ENCODE peak calls at places on chromosomes 1 and 21, in nine cellular contexts. J is esophagus squamous epithelium, N is transverse colon, W is A549, E is heart right ventricle, F is stomach, H is astrocyte of the spinal cord, I is lung, S is fibroblast of the aortic adventitia. Y is an unnamed sample.

GRCh38 chr1:235650341-235651169 is 971 bp upstream of the GNG4 start:
- DNase-seq in E (no peak), S (peak; percentile 3), N (peak; percentile 57), J (no peak), F (no peak), I (no peak), H (peak; percentile 3), W (peak; percentile 17), Y (no peak)

GRCh38 chr21:31334648-31335121 is 9.4 kb downstream of the TIAM1 start:
- DNase-seq in N (no peak), W (no peak), F (peak; percentile 59), E (no peak), S (no peak), H (peak; percentile 67), J (no peak), I (no peak), Y (no peak)

GRCh38 chr1:53498555-53499142 is 39.5 kb downstream of the DMRTB1 start:
- DNase-seq in F (no peak), J (no peak), H (peak; percentile 43), E (no peak), I (no peak), S (peak; percentile 62), N (no peak), W (no peak), Y (no peak)

GRCh38 chr21:29217818-29218252 is 80.9 kb upstream of the BACH1 start:
- DNase-seq in W (peak; percentile 86), J (no peak), N (no peak), F (no peak), E (no peak), S (peak; percentile 98), I (no peak), H (peak; percentile 95), Y (no peak)

GRCh38 chr21:42833859-42834729 is 45.2 kb downstream of the WDR4 start:
- DNase-seq in F (peak; percentile 17), W (no peak), J (no peak), S (no peak), I (no peak), H (no peak), E (no peak), N (no peak), Y (no peak)

GRCh38 chr1:30855686-30856259 is 52.8 kb downstream of the SDC3 start:
- DNase-seq in W (no peak), H (no peak), E (no peak), N (no peak), I (no peak), F (no peak), J (no peak), S (no peak), Y (no peak)

GRCh38 chr1:38559180-38559874 is 300.2 kb downstream of the RRAGC start:
- DNase-seq in H (no peak), E (no peak), N (peak; percentile 67), J (peak; percentile 22), S (no peak), F (peak; percentile 65), I (peak; percentile 59), W (no peak), Y (no peak)

GRCh38 chr1:46948629-46949282 is 7.5 kb upstream of the CYP4A11 start:
- DNase-seq in S (no peak), H (peak; percentile 3), I (peak; percentile 55), E (no peak), J (no peak), N (peak; percentile 13), W (peak; percentile 4), F (peak; percentile 57), Y (no peak)

GRCh38 chr1:17287377-17287776 is 20.6 kb upstream of the PADI4 start:
- DNase-seq in E (no peak), H (peak; percentile 72), W (peak; percentile 75), N (no peak), F (no peak), S (peak; percentile 79), J (no peak), I (no peak), Y (no peak)

DNA sequence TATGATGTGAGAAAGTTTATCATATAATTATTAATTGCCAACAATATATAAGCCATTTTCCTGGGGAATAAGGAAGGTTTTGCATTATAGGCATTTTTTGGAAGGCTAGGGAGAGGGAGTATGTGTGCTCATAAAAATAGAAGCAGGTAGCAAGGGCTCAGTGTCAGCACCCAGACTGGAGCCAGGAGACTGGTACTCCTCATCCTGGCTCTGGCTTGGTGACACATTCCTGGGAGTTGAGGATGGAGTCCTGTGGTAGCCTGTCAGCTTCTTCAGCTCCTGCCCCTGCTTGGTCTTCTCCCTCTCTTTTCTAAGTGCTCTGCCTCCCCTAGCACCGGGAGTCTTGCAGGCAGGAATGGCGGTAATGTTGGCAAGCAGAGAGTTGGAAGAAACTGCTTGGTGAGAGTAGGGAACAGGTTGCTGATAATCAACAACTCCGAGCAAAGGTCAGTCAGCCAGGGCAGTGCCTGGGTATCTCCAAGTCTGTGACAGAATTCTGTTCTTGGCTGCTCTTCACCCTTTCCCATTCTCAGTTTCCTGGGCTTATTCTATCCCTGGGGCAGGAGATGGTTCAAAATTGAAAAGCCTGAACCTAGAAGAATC is 23.0 kb downstream of the GIPC2 start:
- DNase-seq in N (no peak), I (no peak), F (no peak), H (no peak), S (no peak), W (no peak), J (no peak), E (no peak), Y (no peak)
- H3K4me3 ChIP-seq in N (no peak overlapping the region), I (no peak overlapping the region), F (no peak overlapping the region), H (no peak overlapping the region), S (no peak overlapping the region), W (no peak overlapping the region), J (no peak overlapping the region), E (no peak overlapping the region), Y (no peak overlapping the region)

GRCh38 chr1:150516050-150516591 is 569 bp downstream of the FALEC start:
- DNase-seq in S (peak; percentile 49), J (no peak), F (no peak), H (peak; percentile 31), W (no peak), N (no peak), I (no peak), E (no peak), Y (no peak)
- TF ChIP-seq CTCF in S (peak; percentile 15), J (peak; percentile 2), F (no peak), H (no peak), W (no peak), N (no peak), I (no peak), E (no peak), Y (no peak)

GRCh38 chr1:63316540-63316939 is 5.8 kb upstream of the FOXD3 start:
- DNase-seq in N (no peak), I (no peak), W (no peak), H (no peak), S (no peak), E (no peak), F (no peak), J (no peak), Y (no peak)

GRCh38 chr1:63318255-63319068 is 3.9 kb upstream of the FOXD3 start:
- DNase-seq in E (no peak), S (no peak), N (no peak), H (no peak), F (no peak), J (no peak), W (no peak), I (no peak), Y (no peak)

GRCh38 chr1:63319069-63320023 is 3.0 kb upstream of the FOXD3 start:
- DNase-seq in I (no peak), J (no peak), H (no peak), S (no peak), F (no peak), N (no peak), E (no peak), W (no peak), Y (no peak)

GRCh38 chr1:63317007-63317813 is 5.2 kb upstream of the FOXD3 start:
- DNase-seq in F (peak; percentile 85), H (peak; percentile 42), E (peak; percentile 61), S (peak; percentile 46), W (peak; percentile 91), J (no peak), I (peak; percentile 70), N (peak; percentile 81), Y (no peak)

DNA sequence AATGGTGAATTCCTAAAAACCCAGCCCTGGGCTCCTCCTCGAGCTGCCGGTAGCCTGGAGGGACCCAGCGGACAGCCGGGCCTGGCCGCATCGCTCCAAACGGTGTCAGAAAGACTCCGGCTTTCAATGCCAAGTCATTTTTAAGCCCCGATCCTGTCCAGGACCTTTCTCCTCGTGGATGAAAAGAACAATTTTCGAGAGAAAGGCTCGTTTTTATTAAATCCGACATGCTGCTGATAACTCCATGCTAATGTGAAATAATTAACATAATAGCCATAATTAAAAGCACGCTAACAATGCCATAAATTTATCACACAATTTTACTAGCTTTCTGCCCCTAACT is 4.6 kb upstream of the FOXD3 start:
- DNase-seq in I (no peak), N (no peak), W (no peak), F (no peak), H (no peak), S (no peak), J (no peak), E (no peak), Y (no peak)
- H3K4me3 ChIP-seq in I (no peak overlapping the region), N (peak overlapping the region; percentile 41), W (peak overlapping the region; percentile 74), F (peak overlapping the region; percentile 40), H (no peak overlapping the region), S (no peak overlapping the region), J (peak overlapping the region; percentile 47), E (no peak overlapping the region), Y (no peak overlapping the region)

GRCh38 chr1:88009916-88010315 is 674.2 kb upstream of the PKN2 start:
- DNase-seq in H (no peak), E (no peak), J (no peak), N (no peak), S (no peak), I (no peak), W (no peak), F (no peak), Y (no peak)
- TF ChIP-seq CTCF in H (no peak), E (no peak), J (peak; percentile 18), N (no peak), S (no peak), I (no peak), W (no peak), F (no peak), Y (peak; percentile 8)

GRCh38 chr1:208241541-208241940 is 2.6 kb downstream of the PLXNA2 start:
- DNase-seq in F (no peak), S (no peak), H (no peak), W (no peak), E (no peak), I (no peak), N (no peak), J (no peak), Y (no peak)
- H3K4me3 ChIP-seq in F (peak overlapping the region; percentile 89), S (peak overlapping the region; percentile 85), H (no peak overlapping the region), W (no peak overlapping the region), E (peak overlapping the region; percentile 96), I (peak overlapping the region; percentile 75), N (peak overlapping the region; percentile 93), J (peak overlapping the region; percentile 84), Y (no peak overlapping the region)